ENCODE peak calls at places on chromosomes 7 and 10, in five cellular contexts. J is upper lobe of right lung, F is neural progenitor cell, Z is WERI-Rb-1, U is breast epithelium. H is an unnamed sample.

GRCh38 chr7:42740410-42740809 is 171.5 kb downstream of the C7orf25 start:
- DNase-seq in J (no peak), F (no peak), Z (no peak), U (no peak), H (peak; percentile 42)

GRCh38 chr10:29946953-29947700 is 112.3 kb downstream of the JCAD start:
- DNase-seq in J (no peak), F (peak; percentile 27), Z (no peak), U (peak; percentile 78), H (no peak)

GRCh38 chr7:19110778-19111175 is 6.7 kb downstream of the TWIST1 start:
- DNase-seq in J (no peak), F (peak; percentile 25), Z (no peak), U (no peak), H (no peak)

GRCh38 chr7:21939136-21939857 is 6.4 kb downstream of the CDCA7L start:
- DNase-seq in J (no peak), F (no peak), Z (no peak), U (no peak), H (peak; percentile 69)

GRCh38 chr7:114548081-114548480 is 133.5 kb downstream of the FOXP2 start:
- DNase-seq in J (no peak), F (no peak), Z (no peak), U (no peak), H (no peak)

GRCh38 chr7:63067897-63068585 is 930.6 kb upstream of the ZNF722 start:
- DNase-seq in J (peak; percentile 78), F (no peak), Z (no peak), U (no peak), H (no peak)

GRCh38 chr7:30470783-30471182 is 7.8 kb downstream of the NOD1 start:
- DNase-seq in J (no peak), F (no peak), Z (no peak), U (no peak), H (peak; percentile 83)

GRCh38 chr7:143299840-143300239 is 11.7 kb downstream of the CASP2 start:
- DNase-seq in J (no peak), F (peak; percentile 56), Z (peak; percentile 58), U (no peak), H (peak; percentile 44)

GRCh38 chr7:98194672-98195457 is 16.4 kb upstream of the BHLHA15 start:
- DNase-seq in J (no peak), F (no peak), Z (no peak), U (no peak), H (no peak)

GRCh38 chr7:157841757-157842390 is 505.1 kb downstream of the DNAJB6 start:
- DNase-seq in J (peak; percentile 23), F (peak; percentile 37), Z (no peak), U (no peak), H (no peak)

GRCh38 chr10:71368639-71369038 is 28.1 kb upstream of the CDH23 start:
- DNase-seq in J (no peak), F (no peak), Z (no peak), U (no peak), H (no peak)

GRCh38 chr7:149790146-149790548 is 16.8 kb upstream of the ZNF467 start:
- DNase-seq in J (peak; percentile 77), F (peak; percentile 86), Z (peak; percentile 73), U (no peak), H (peak; percentile 32)

GRCh38 chr7:44471436-44471835 is 19.0 kb downstream of the NUDCD3 start:
- DNase-seq in J (no peak), F (no peak), Z (no peak), U (no peak), H (no peak)

GRCh38 chr7:17305387-17306171 is 7.1 kb downstream of the AHR start:
- DNase-seq in J (no peak), F (no peak), Z (no peak), U (no peak), H (no peak)

GRCh38 chr7:1508277-1508758 is 4.1 kb upstream of the INTS1 start:
- DNase-seq in J (no peak), F (no peak), Z (no peak), U (no peak), H (no peak)

GRCh38 chr7:129949292-129950133 is 3.2 kb downstream of the UBE2H start:
- DNase-seq in J (peak; percentile 23), F (peak; percentile 64), Z (peak; percentile 12), U (no peak), H (peak; percentile 88)

GRCh38 chr7:116984917-116985316 is 31.6 kb downstream of the ST7 start:
- DNase-seq in J (no peak), F (peak; percentile 35), Z (no peak), U (no peak), H (peak; percentile 45)

GRCh38 chr7:124459101-124460052 is 306.2 kb downstream of the GPR37 start:
- DNase-seq in J (no peak), F (no peak), Z (no peak), U (no peak), H (no peak)

GRCh38 chr7:258476-259190 is 31.3 kb upstream of the FOXL3 start:
- DNase-seq in J (peak; percentile 59), F (no peak), Z (no peak), U (no peak), H (no peak)

GRCh38 chr10:129455625-129456024 is 11.4 kb upstream of the MGMT start:
- DNase-seq in J (no peak), F (no peak), Z (no peak), U (no peak), H (no peak)

GRCh38 chr10:61356342-61356741 is 96.8 kb downstream of the TMEM26 start:
- DNase-seq in J (no peak), F (no peak), Z (no peak), U (no peak), H (no peak)

GRCh38 chr7:139675127-139676110 is 102.4 kb downstream of the HIPK2 start:
- DNase-seq in J (no peak), F (no peak), Z (no peak), U (no peak), H (no peak)

GRCh38 chr10:43754569-43755260 is 106.0 kb upstream of the ZNF32 start:
- DNase-seq in J (no peak), F (no peak), Z (no peak), U (no peak), H (no peak)

DNA sequence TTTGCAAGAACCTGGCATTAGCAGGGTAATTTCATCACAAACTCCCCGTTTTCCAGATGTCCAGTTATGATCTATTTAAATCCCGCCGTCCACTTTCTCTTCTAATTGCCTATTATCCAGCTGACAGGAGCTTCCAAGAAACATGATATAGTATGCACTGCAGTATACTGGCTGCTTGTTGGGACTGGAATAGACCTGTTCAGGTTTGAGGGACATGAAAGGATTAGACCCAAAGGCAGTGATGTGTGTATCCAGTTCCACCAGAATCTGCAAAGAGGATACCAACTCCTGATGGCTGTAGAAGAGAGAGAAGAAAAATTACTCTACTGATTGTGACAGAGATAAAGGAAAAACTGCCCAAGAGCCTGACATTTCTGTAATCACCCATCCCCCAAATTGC is 8.9 kb downstream of the MSS51 start:
- DNase-seq in J (no peak), F (no peak), Z (no peak), U (no peak), H (no peak)
- H3K4me3 ChIP-seq in J (no peak overlapping the region), F (no peak overlapping the region), Z (no peak overlapping the region), U (no peak overlapping the region), H (no peak overlapping the region)

DNA sequence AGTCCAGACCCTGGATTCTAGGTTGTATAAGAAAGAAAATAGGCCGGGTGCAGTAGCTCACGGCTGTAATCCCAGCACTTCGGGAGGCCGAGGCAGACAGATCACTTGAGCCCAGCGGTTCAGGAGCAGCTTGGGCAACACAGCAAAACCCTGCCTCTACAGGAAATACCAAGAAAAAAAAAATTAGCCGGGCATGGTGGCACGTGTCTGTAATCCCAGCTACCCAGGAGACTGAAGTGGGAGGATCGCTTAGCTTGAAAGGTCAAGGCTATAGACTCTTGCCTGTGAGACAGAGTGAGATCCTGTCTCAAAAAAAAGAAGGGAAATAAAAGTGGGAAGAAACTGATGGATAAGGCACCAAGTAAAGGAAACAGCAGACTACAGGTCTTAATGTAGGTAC is 287.9 kb upstream of the KLF14 start:
- DNase-seq in J (no peak), F (no peak), Z (no peak), U (no peak), H (no peak)
- H3K4me3 ChIP-seq in J (no peak overlapping the region), F (no peak overlapping the region), Z (no peak overlapping the region), U (no peak overlapping the region), H (no peak overlapping the region)

GRCh38 chr7:47540387-47541093 is 41.4 kb downstream of the TNS3 start:
- DNase-seq in J (no peak), F (no peak), Z (no peak), U (no peak), H (no peak)
- H3K4me3 ChIP-seq in J (no peak overlapping the region), F (no peak overlapping the region), Z (no peak overlapping the region), U (no peak overlapping the region), H (no peak overlapping the region)

GRCh38 chr7:135114622-135115021 is 33.2 kb upstream of the TMEM140 start:
- DNase-seq in J (no peak), F (no peak), Z (no peak), U (no peak), H (no peak)

GRCh38 chr7:135117096-135117495 is 30.8 kb upstream of the TMEM140 start:
- DNase-seq in J (no peak), F (no peak), Z (no peak), U (no peak), H (no peak)

GRCh38 chr7:135109976-135110375 is 37.9 kb upstream of the TMEM140 start:
- DNase-seq in J (no peak), F (no peak), Z (no peak), U (no peak), H (no peak)

GRCh38 chr7:135111379-135111778 is 36.5 kb upstream of the TMEM140 start:
- DNase-seq in J (no peak), F (no peak), Z (no peak), U (no peak), H (no peak)
- H3K4me3 ChIP-seq in J (no peak overlapping the region), F (no peak overlapping the region), Z (no peak overlapping the region), U (no peak overlapping the region), H (no peak overlapping the region)

H was measured in cardiac muscle cell.